ENCODE peak calls at places on chromosome 14, in five cellular contexts. F is H9; R is NCI-H1436; Z is GM13977; K is stimulated activated CD4-positive, alpha-beta T cell treated with anti-CD3 and anti-CD28 coated beads, Interleukin-12 subunit alpha, Interleukin-12 subunit beta, amount 100 ng/mL, for 48 hours. I is an unnamed sample.

GRCh38 chr14:33986804-33987203 is 35.9 kb upstream of the EGLN3 start:
- DNase-seq in F (no peak), R (no peak), Z (no peak), K (no peak), I (peak)

GRCh38 chr14:83171761-83172160 is 1638.1 kb upstream of the SEL1L start:
- DNase-seq in F (no peak), R (no peak), Z (no peak), K (no peak), I (peak)

GRCh38 chr14:74866708-74867389 is 9.1 kb downstream of the PROX2 start:
- DNase-seq in F (no peak), R (no peak), Z (no peak), K (no peak), I (no peak)

GRCh38 chr14:75952489-75952888 is 29.3 kb downstream of the TGFB3 start:
- DNase-seq in F (no peak), R (no peak), Z (no peak), K (no peak), I (no peak)

GRCh38 chr14:81005540-81006228 is 50.3 kb downstream of the TSHR start:
- DNase-seq in F (no peak), R (no peak), Z (no peak), K (no peak), I (no peak)

GRCh38 chr14:58922211-58922940 is 266.1 kb upstream of the DAAM1 start:
- DNase-seq in F (no peak), R (no peak), Z (no peak), K (no peak), I (peak)

GRCh38 chr14:101230851-101231550 is 327.5 kb upstream of the RTL1 start:
- DNase-seq in F (peak), R (no peak), Z (no peak), K (no peak), I (no peak)

GRCh38 chr14:96164861-96165490 is 39.7 kb upstream of the BDKRB2 start:
- DNase-seq in F (peak), R (no peak), Z (no peak), K (no peak), I (no peak)

GRCh38 chr14:76309572-76310551 is 66.1 kb upstream of the ESRRB start:
- DNase-seq in F (peak), R (no peak), Z (no peak), K (no peak), I (no peak)

GRCh38 chr14:56797569-56798446 is 12.5 kb downstream of the OTX2 start:
- DNase-seq in F (peak), R (no peak), Z (peak), K (no peak), I (no peak)

GRCh38 chr14:98599082-98599481 is 672.9 kb downstream of the BCL11B start:
- DNase-seq in F (no peak), R (no peak), Z (no peak), K (no peak), I (no peak)

GRCh38 chr14:95055318-95055717 is 102.0 kb downstream of the DICER1 start:
- DNase-seq in F (no peak), R (no peak), Z (no peak), K (no peak), I (no peak)

GRCh38 chr14:103188691-103189480 is 65.6 kb downstream of the TNFAIP2 start:
- DNase-seq in F (peak), R (no peak), Z (peak), K (no peak), I (no peak)